ENCODE peak calls at places on chromosome 1, in ten cellular contexts. One of them, this sample, is unnamed.

GRCh38 chr1:30636621-30637020 is 86.8 kb downstream of the MATN1 start:
- DNase-seq in small intestine: no peak
- DNase-seq in lower lobe of right lung: no peak
- DNase-seq in transverse colon: no peak
- DNase-seq in SJSA1: no peak
- DNase-seq in heart left ventricle: no peak
- DNase-seq in fibroblast of lung: no peak
- DNase-seq in MM.1S: no peak
- DNase-seq in heart right ventricle: no peak
- DNase-seq in body of pancreas: no peak
- DNase-seq in this sample: no peak

GRCh38 chr1:23718482-23718881 is 24.8 kb upstream of the ELOA start:
- DNase-seq in MM.1S: no peak
- DNase-seq in heart left ventricle: no peak
- DNase-seq in SJSA1: peak; percentile 32
- DNase-seq in lower lobe of right lung: no peak
- DNase-seq in small intestine: peak; percentile 24
- DNase-seq in transverse colon: no peak
- DNase-seq in heart right ventricle: no peak
- DNase-seq in fibroblast of lung: peak; percentile 39
- DNase-seq in body of pancreas: no peak
- DNase-seq in this sample: peak; percentile 20

GRCh38 chr1:117780981-117781475 is 148.4 kb downstream of the GDAP2 start:
- DNase-seq in transverse colon: no peak
- DNase-seq in lower lobe of right lung: no peak
- DNase-seq in small intestine: no peak
- DNase-seq in heart left ventricle: no peak
- DNase-seq in body of pancreas: no peak
- DNase-seq in fibroblast of lung: no peak
- DNase-seq in MM.1S: no peak
- DNase-seq in heart right ventricle: no peak
- DNase-seq in SJSA1: no peak
- DNase-seq in this sample: no peak

GRCh38 chr1:93196591-93196990 is 16.1 kb downstream of the CCDC18 start:
- DNase-seq in body of pancreas: no peak
- DNase-seq in heart right ventricle: no peak
- DNase-seq in fibroblast of lung: peak; percentile 41
- DNase-seq in heart left ventricle: no peak
- DNase-seq in MM.1S: no peak
- DNase-seq in small intestine: no peak
- DNase-seq in lower lobe of right lung: no peak
- DNase-seq in SJSA1: no peak
- DNase-seq in transverse colon: no peak
- DNase-seq in this sample: peak; percentile 50

GRCh38 chr1:156155760-156156495 is 2.5 kb downstream of the SEMA4A start:
- DNase-seq in heart right ventricle: no peak
- DNase-seq in body of pancreas: no peak
- DNase-seq in fibroblast of lung: no peak
- DNase-seq in small intestine: no peak
- DNase-seq in lower lobe of right lung: no peak
- DNase-seq in heart left ventricle: no peak
- DNase-seq in transverse colon: no peak
- DNase-seq in MM.1S: peak; percentile 65
- DNase-seq in SJSA1: no peak
- DNase-seq in this sample: no peak

GRCh38 chr1:151993734-151994496 is at the start of gene S100A10:
- DNase-seq in lower lobe of right lung: peak; percentile 89
- DNase-seq in small intestine: peak; percentile 83
- DNase-seq in SJSA1: peak; percentile 78
- DNase-seq in transverse colon: peak; percentile 91
- DNase-seq in MM.1S: peak; percentile 64
- DNase-seq in heart right ventricle: peak; percentile 88
- DNase-seq in heart left ventricle: peak; percentile 88
- DNase-seq in fibroblast of lung: peak; percentile 79
- DNase-seq in body of pancreas: peak; percentile 65
- DNase-seq in this sample: peak; percentile 83

GRCh38 chr1:154760469-154760933 is 109.6 kb downstream of the KCNN3 start:
- DNase-seq in fibroblast of lung: no peak
- DNase-seq in transverse colon: peak; percentile 79
- DNase-seq in heart left ventricle: peak; percentile 58
- DNase-seq in small intestine: peak; percentile 67
- DNase-seq in lower lobe of right lung: peak; percentile 85
- DNase-seq in MM.1S: no peak
- DNase-seq in SJSA1: no peak
- DNase-seq in body of pancreas: peak; percentile 79
- DNase-seq in heart right ventricle: peak; percentile 77
- DNase-seq in this sample: no peak

GRCh38 chr1:46077669-46078068 is 54.8 kb downstream of the PIK3R3 start:
- DNase-seq in fibroblast of lung: no peak
- DNase-seq in transverse colon: no peak
- DNase-seq in lower lobe of right lung: no peak
- DNase-seq in body of pancreas: no peak
- DNase-seq in heart left ventricle: no peak
- DNase-seq in SJSA1: no peak
- DNase-seq in MM.1S: no peak
- DNase-seq in heart right ventricle: no peak
- DNase-seq in small intestine: no peak
- DNase-seq in this sample: no peak

GRCh38 chr1:24898152-24898908 is 31.7 kb downstream of the RUNX3 start:
- DNase-seq in MM.1S: no peak
- DNase-seq in SJSA1: peak; percentile 49
- DNase-seq in heart right ventricle: peak; percentile 40
- DNase-seq in fibroblast of lung: no peak
- DNase-seq in transverse colon: peak; percentile 77
- DNase-seq in body of pancreas: peak; percentile 43
- DNase-seq in heart left ventricle: no peak
- DNase-seq in small intestine: no peak
- DNase-seq in lower lobe of right lung: peak; percentile 73
- DNase-seq in this sample: no peak

GRCh38 chr1:24895511-24895910 is 34.6 kb downstream of the RUNX3 start:
- DNase-seq in body of pancreas: no peak
- DNase-seq in fibroblast of lung: no peak
- DNase-seq in heart left ventricle: no peak
- DNase-seq in small intestine: no peak
- DNase-seq in lower lobe of right lung: no peak
- DNase-seq in SJSA1: no peak
- DNase-seq in transverse colon: peak; percentile 2
- DNase-seq in MM.1S: no peak
- DNase-seq in heart right ventricle: no peak
- DNase-seq in this sample: no peak

GRCh38 chr1:24897263-24898151 is 32.6 kb downstream of the RUNX3 start:
- DNase-seq in fibroblast of lung: no peak
- DNase-seq in heart left ventricle: no peak
- DNase-seq in body of pancreas: no peak
- DNase-seq in lower lobe of right lung: peak; percentile 35
- DNase-seq in MM.1S: no peak
- DNase-seq in small intestine: peak; percentile 86
- DNase-seq in transverse colon: peak; percentile 76
- DNase-seq in heart right ventricle: no peak
- DNase-seq in SJSA1: no peak
- DNase-seq in this sample: no peak

GRCh38 chr1:24896596-24897262 is 33.3 kb downstream of the RUNX3 start:
- DNase-seq in MM.1S: no peak
- DNase-seq in transverse colon: peak; percentile 7
- DNase-seq in heart left ventricle: no peak
- DNase-seq in heart right ventricle: no peak
- DNase-seq in SJSA1: no peak
- DNase-seq in body of pancreas: no peak
- DNase-seq in lower lobe of right lung: peak; percentile 40
- DNase-seq in small intestine: no peak
- DNase-seq in fibroblast of lung: no peak
- DNase-seq in this sample: no peak

DNA sequence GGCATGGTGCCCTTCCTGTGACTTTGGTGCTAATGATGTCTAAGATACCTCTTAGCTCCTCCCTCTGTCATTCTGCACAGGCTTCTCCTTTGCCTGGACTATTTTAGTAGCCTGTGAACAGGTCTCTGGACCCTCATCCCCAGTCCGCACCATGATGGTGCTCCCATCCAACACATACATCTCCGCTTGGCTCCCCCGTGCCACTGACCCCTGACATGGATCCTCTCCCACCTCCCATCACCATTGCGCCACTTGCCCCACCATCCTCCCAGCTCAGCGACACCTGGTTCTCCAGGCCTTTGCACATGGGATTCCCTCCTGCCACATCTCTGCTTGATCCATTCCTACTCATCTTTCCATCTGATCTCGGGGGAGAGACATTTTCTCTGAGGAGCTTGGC is 33.9 kb downstream of the RUNX3 start:
- DNase-seq in body of pancreas: no peak
- DNase-seq in SJSA1: no peak
- DNase-seq in fibroblast of lung: no peak
- DNase-seq in lower lobe of right lung: peak; percentile 32
- DNase-seq in small intestine: no peak
- DNase-seq in MM.1S: no peak
- DNase-seq in transverse colon: peak; percentile 6
- DNase-seq in heart right ventricle: no peak
- DNase-seq in heart left ventricle: no peak
- DNase-seq in this sample: no peak
- H3K4me1 ChIP-seq in body of pancreas: no peaks in the 10 kb centered on the region
- H3K4me1 ChIP-seq in SJSA1: no peaks in the 10 kb centered on the region
- H3K4me1 ChIP-seq in fibroblast of lung: no peaks in the 10 kb centered on the region
- H3K4me1 ChIP-seq in lower lobe of right lung: no peaks in the 10 kb centered on the region
- H3K4me1 ChIP-seq in small intestine: no peaks in the 10 kb centered on the region
- H3K4me1 ChIP-seq in MM.1S: no peaks in the 10 kb centered on the region
- H3K4me1 ChIP-seq in transverse colon: peaks cover 44% of the 10 kb centered on the region
- H3K4me1 ChIP-seq in heart right ventricle: no peaks in the 10 kb centered on the region
- H3K4me1 ChIP-seq in heart left ventricle: no peaks in the 10 kb centered on the region
- H3K4me1 ChIP-seq in this sample: no peaks in the 10 kb centered on the region

GRCh38 chr1:201754353-201754752 is 74.6 kb upstream of the IPO9 start:
- DNase-seq in small intestine: no peak
- DNase-seq in body of pancreas: no peak
- DNase-seq in lower lobe of right lung: no peak
- DNase-seq in heart left ventricle: no peak
- DNase-seq in transverse colon: no peak
- DNase-seq in heart right ventricle: no peak
- DNase-seq in MM.1S: no peak
- DNase-seq in fibroblast of lung: peak; percentile 85
- DNase-seq in SJSA1: no peak
- DNase-seq in this sample: no peak

GRCh38 chr1:201755200-201755599 is 73.8 kb upstream of the IPO9 start:
- DNase-seq in SJSA1: no peak
- DNase-seq in small intestine: no peak
- DNase-seq in transverse colon: no peak
- DNase-seq in lower lobe of right lung: no peak
- DNase-seq in heart left ventricle: no peak
- DNase-seq in heart right ventricle: no peak
- DNase-seq in fibroblast of lung: no peak
- DNase-seq in body of pancreas: no peak
- DNase-seq in MM.1S: no peak
- DNase-seq in this sample: no peak

GRCh38 chr1:201751872-201752271 is 77.1 kb upstream of the IPO9 start:
- DNase-seq in body of pancreas: no peak
- DNase-seq in transverse colon: no peak
- DNase-seq in small intestine: peak; percentile 25
- DNase-seq in SJSA1: no peak
- DNase-seq in heart left ventricle: no peak
- DNase-seq in fibroblast of lung: peak; percentile 51
- DNase-seq in lower lobe of right lung: no peak
- DNase-seq in MM.1S: no peak
- DNase-seq in heart right ventricle: no peak
- DNase-seq in this sample: no peak

GRCh38 chr1:201752333-201752732 is 76.6 kb upstream of the IPO9 start:
- DNase-seq in heart left ventricle: no peak
- DNase-seq in SJSA1: no peak
- DNase-seq in body of pancreas: no peak
- DNase-seq in lower lobe of right lung: no peak
- DNase-seq in small intestine: no peak
- DNase-seq in fibroblast of lung: no peak
- DNase-seq in MM.1S: no peak
- DNase-seq in heart right ventricle: no peak
- DNase-seq in transverse colon: no peak
- DNase-seq in this sample: no peak

DNA sequence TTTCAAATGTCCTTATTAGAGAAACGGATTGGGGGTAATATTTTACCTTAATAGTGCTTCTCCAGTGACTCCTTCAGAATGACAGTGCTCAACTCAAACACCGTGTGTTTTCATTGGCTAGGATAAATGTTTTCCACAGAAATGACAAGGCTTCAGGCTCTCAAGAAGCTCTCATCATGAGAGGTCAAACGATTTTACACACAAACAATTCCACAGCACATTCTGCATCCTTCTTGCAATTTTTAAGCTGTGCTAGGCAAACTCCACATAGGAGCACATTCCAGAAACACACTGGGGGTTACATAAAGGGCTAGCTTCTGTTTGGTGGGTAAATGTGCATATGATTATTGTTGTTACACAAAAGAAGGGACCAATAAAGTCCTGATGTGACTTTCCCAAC is 75.5 kb upstream of the IPO9 start:
- DNase-seq in small intestine: no peak
- DNase-seq in heart right ventricle: no peak
- DNase-seq in lower lobe of right lung: no peak
- DNase-seq in fibroblast of lung: peak; percentile 57
- DNase-seq in MM.1S: no peak
- DNase-seq in transverse colon: no peak
- DNase-seq in heart left ventricle: no peak
- DNase-seq in body of pancreas: no peak
- DNase-seq in SJSA1: no peak
- DNase-seq in this sample: no peak
- H3K4me1 ChIP-seq in small intestine: no peaks in the 10 kb centered on the region
- H3K4me1 ChIP-seq in heart right ventricle: peaks cover 96% of the 10 kb centered on the region
- H3K4me1 ChIP-seq in lower lobe of right lung: peaks cover 66% of the 10 kb centered on the region
- H3K4me1 ChIP-seq in fibroblast of lung: peaks cover 55% of the 10 kb centered on the region
- H3K4me1 ChIP-seq in MM.1S: peaks cover 40% of the 10 kb centered on the region
- H3K4me1 ChIP-seq in transverse colon: peaks cover 33% of the 10 kb centered on the region
- H3K4me1 ChIP-seq in heart left ventricle: peaks cover 41% of the 10 kb centered on the region
- H3K4me1 ChIP-seq in body of pancreas: no peaks in the 10 kb centered on the region
- H3K4me1 ChIP-seq in SJSA1: peaks cover 49% of the 10 kb centered on the region
- H3K4me1 ChIP-seq in this sample: peaks cover 76% of the 10 kb centered on the region

GRCh38 chr1:14755518-14756252 is 157.2 kb downstream of the KAZN start:
- DNase-seq in SJSA1: no peak
- DNase-seq in transverse colon: no peak
- DNase-seq in small intestine: no peak
- DNase-seq in body of pancreas: no peak
- DNase-seq in heart right ventricle: no peak
- DNase-seq in lower lobe of right lung: no peak
- DNase-seq in MM.1S: no peak
- DNase-seq in fibroblast of lung: no peak
- DNase-seq in heart left ventricle: no peak
- DNase-seq in this sample: peak; percentile 59

GRCh38 chr1:14759843-14760242 is 161.4 kb downstream of the KAZN start:
- DNase-seq in heart left ventricle: no peak
- DNase-seq in lower lobe of right lung: no peak
- DNase-seq in fibroblast of lung: no peak
- DNase-seq in SJSA1: no peak
- DNase-seq in heart right ventricle: no peak
- DNase-seq in transverse colon: no peak
- DNase-seq in MM.1S: no peak
- DNase-seq in small intestine: no peak
- DNase-seq in body of pancreas: no peak
- DNase-seq in this sample: peak; percentile 50

GRCh38 chr1:14757260-14757625 is 158.8 kb downstream of the KAZN start:
- DNase-seq in transverse colon: no peak
- DNase-seq in SJSA1: no peak
- DNase-seq in MM.1S: no peak
- DNase-seq in fibroblast of lung: no peak
- DNase-seq in heart right ventricle: no peak
- DNase-seq in heart left ventricle: no peak
- DNase-seq in body of pancreas: no peak
- DNase-seq in lower lobe of right lung: no peak
- DNase-seq in small intestine: no peak
- DNase-seq in this sample: peak; percentile 53

GRCh38 chr1:14758962-14759361 is 160.5 kb downstream of the KAZN start:
- DNase-seq in fibroblast of lung: no peak
- DNase-seq in heart left ventricle: no peak
- DNase-seq in MM.1S: no peak
- DNase-seq in body of pancreas: no peak
- DNase-seq in SJSA1: no peak
- DNase-seq in transverse colon: no peak
- DNase-seq in small intestine: no peak
- DNase-seq in heart right ventricle: no peak
- DNase-seq in lower lobe of right lung: no peak
- DNase-seq in this sample: no peak

GRCh38 chr1:14756617-14757259 is 158.3 kb downstream of the KAZN start:
- DNase-seq in SJSA1: no peak
- DNase-seq in heart right ventricle: no peak
- DNase-seq in lower lobe of right lung: no peak
- DNase-seq in heart left ventricle: no peak
- DNase-seq in fibroblast of lung: peak; percentile 32
- DNase-seq in transverse colon: no peak
- DNase-seq in small intestine: no peak
- DNase-seq in body of pancreas: no peak
- DNase-seq in MM.1S: no peak
- DNase-seq in this sample: no peak
- H3K4me1 ChIP-seq in SJSA1: no peaks in the 10 kb centered on the region
- H3K4me1 ChIP-seq in heart right ventricle: no peaks in the 10 kb centered on the region
- H3K4me1 ChIP-seq in lower lobe of right lung: no peaks in the 10 kb centered on the region
- H3K4me1 ChIP-seq in heart left ventricle: no peaks in the 10 kb centered on the region
- H3K4me1 ChIP-seq in fibroblast of lung: no peaks in the 10 kb centered on the region
- H3K4me1 ChIP-seq in transverse colon: no peaks in the 10 kb centered on the region
- H3K4me1 ChIP-seq in small intestine: no peaks in the 10 kb centered on the region
- H3K4me1 ChIP-seq in body of pancreas: peaks cover 10% of the 10 kb centered on the region
- H3K4me1 ChIP-seq in MM.1S: no peaks in the 10 kb centered on the region
- H3K4me1 ChIP-seq in this sample: peaks cover 13% of the 10 kb centered on the region

GRCh38 chr1:239242404-239242803 is 144.0 kb upstream of the CHRM3 start:
- DNase-seq in SJSA1: no peak
- DNase-seq in small intestine: no peak
- DNase-seq in body of pancreas: no peak
- DNase-seq in heart right ventricle: no peak
- DNase-seq in heart left ventricle: no peak
- DNase-seq in fibroblast of lung: no peak
- DNase-seq in MM.1S: no peak
- DNase-seq in transverse colon: no peak
- DNase-seq in lower lobe of right lung: no peak
- DNase-seq in this sample: no peak

GRCh38 chr1:239240736-239241135 is 145.6 kb upstream of the CHRM3 start:
- DNase-seq in fibroblast of lung: no peak
- DNase-seq in body of pancreas: no peak
- DNase-seq in heart right ventricle: no peak
- DNase-seq in small intestine: no peak
- DNase-seq in transverse colon: no peak
- DNase-seq in heart left ventricle: no peak
- DNase-seq in lower lobe of right lung: no peak
- DNase-seq in MM.1S: peak; percentile 74
- DNase-seq in SJSA1: no peak
- DNase-seq in this sample: no peak

GRCh38 chr1:239247299-239247698 is 139.1 kb upstream of the CHRM3 start:
- DNase-seq in transverse colon: no peak
- DNase-seq in heart right ventricle: no peak
- DNase-seq in body of pancreas: no peak
- DNase-seq in MM.1S: no peak
- DNase-seq in SJSA1: no peak
- DNase-seq in small intestine: no peak
- DNase-seq in lower lobe of right lung: no peak
- DNase-seq in fibroblast of lung: peak; percentile 29
- DNase-seq in heart left ventricle: no peak
- DNase-seq in this sample: no peak

GRCh38 chr1:239243003-239243402 is 143.4 kb upstream of the CHRM3 start:
- DNase-seq in lower lobe of right lung: no peak
- DNase-seq in heart left ventricle: no peak
- DNase-seq in SJSA1: no peak
- DNase-seq in transverse colon: no peak
- DNase-seq in heart right ventricle: no peak
- DNase-seq in small intestine: no peak
- DNase-seq in body of pancreas: no peak
- DNase-seq in fibroblast of lung: no peak
- DNase-seq in MM.1S: peak; percentile 37
- DNase-seq in this sample: no peak

DNA sequence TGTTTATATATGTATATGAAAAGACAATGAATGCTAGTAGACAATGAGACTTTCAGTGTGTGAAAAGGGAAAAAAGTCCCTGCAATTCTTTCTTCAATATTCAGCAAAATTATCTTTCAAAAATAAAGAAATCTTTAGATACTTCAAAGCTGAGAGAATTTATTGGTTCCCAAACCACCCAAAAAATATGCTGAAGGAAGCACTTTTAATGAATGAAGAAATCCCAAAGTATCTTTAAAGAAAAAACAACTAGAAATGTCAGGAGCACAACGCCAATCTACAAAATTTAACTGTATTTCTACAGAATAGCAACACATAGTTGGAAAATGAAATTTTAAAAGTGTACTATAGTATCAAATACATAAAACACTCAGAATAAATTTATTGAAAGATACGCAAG is 142.3 kb upstream of the CHRM3 start:
- DNase-seq in SJSA1: no peak
- DNase-seq in fibroblast of lung: no peak
- DNase-seq in body of pancreas: no peak
- DNase-seq in lower lobe of right lung: no peak
- DNase-seq in heart left ventricle: no peak
- DNase-seq in small intestine: no peak
- DNase-seq in MM.1S: no peak
- DNase-seq in transverse colon: no peak
- DNase-seq in heart right ventricle: no peak
- DNase-seq in this sample: no peak
- H3K4me1 ChIP-seq in SJSA1: no peaks in the 10 kb centered on the region
- H3K4me1 ChIP-seq in fibroblast of lung: no peaks in the 10 kb centered on the region
- H3K4me1 ChIP-seq in body of pancreas: no peaks in the 10 kb centered on the region
- H3K4me1 ChIP-seq in lower lobe of right lung: no peaks in the 10 kb centered on the region
- H3K4me1 ChIP-seq in heart left ventricle: no peaks in the 10 kb centered on the region
- H3K4me1 ChIP-seq in small intestine: no peaks in the 10 kb centered on the region
- H3K4me1 ChIP-seq in MM.1S: no peaks in the 10 kb centered on the region
- H3K4me1 ChIP-seq in transverse colon: no peaks in the 10 kb centered on the region
- H3K4me1 ChIP-seq in heart right ventricle: no peaks in the 10 kb centered on the region
- H3K4me1 ChIP-seq in this sample: no peaks in the 10 kb centered on the region